ENCODE peak calls at places on chromosomes 11 and 22, in four cellular contexts. O, G, N and A are unnamed samples.

GRCh38 chr11:116960916-116961315 is 123.5 kb upstream of the APOA1 start:
- DNase-seq in O (no peak), G (peak), N (no peak), A (no peak)

GRCh38 chr11:2138075-2138435 is 1.1 kb downstream of the IGF2 start:
- DNase-seq in O (no peak), G (no peak), N (no peak), A (no peak)

GRCh38 chr11:64759131-64759721 is 548 bp downstream of the PYGM start:
- DNase-seq in O (no peak), G (no peak), N (no peak), A (no peak)

GRCh38 chr11:93573184-93573583 is 30.0 kb upstream of the SMCO4 start:
- DNase-seq in O (no peak), G (no peak), N (no peak), A (peak)

GRCh38 chr11:65586676-65587075 is 8.9 kb downstream of the KCNK7 start:
- DNase-seq in O (no peak), G (no peak), N (no peak), A (no peak)

GRCh38 chr22:48939441-48940265 is 888.0 kb downstream of the BRD1 start:
- DNase-seq in O (no peak), G (no peak), N (no peak), A (no peak)

GRCh38 chr11:113859665-113860064 is 15.7 kb downstream of the USP28 start:
- DNase-seq in O (no peak), G (no peak), N (no peak), A (no peak)

GRCh38 chr11:57288771-57289579 is 35.8 kb downstream of the TNKS1BP1 start:
- DNase-seq in O (no peak), G (peak), N (no peak), A (no peak)

GRCh38 chr11:133978816-133979215 is 22.0 kb upstream of the IGSF9B start:
- DNase-seq in O (no peak), G (peak), N (no peak), A (no peak)

GRCh38 chr11:111388431-111388830 is 9.4 kb upstream of the POU2AF1 start:
- DNase-seq in O (no peak), G (peak), N (no peak), A (no peak)

GRCh38 chr11:125446279-125446678 is 49.8 kb downstream of the FEZ1 start:
- DNase-seq in O (no peak), G (no peak), N (no peak), A (no peak)

GRCh38 chr22:21079493-21079892 is 33.7 kb downstream of the LRRC74B start:
- DNase-seq in O (no peak), G (no peak), N (no peak), A (no peak)

GRCh38 chr11:1827095-1827797 is 7.5 kb upstream of the SYT8 start:
- DNase-seq in O (no peak), G (peak), N (no peak), A (no peak)

GRCh38 chr11:93498099-93499040 is 44.8 kb downstream of the SMCO4 start:
- DNase-seq in O (no peak), G (peak), N (no peak), A (no peak)

GRCh38 chr11:17551347-17552040 is 4.4 kb downstream of the OTOG start:
- DNase-seq in O (no peak), G (no peak), N (no peak), A (no peak)

GRCh38 chr11:66419825-66420224 is 1.0 kb upstream of the NPAS4 start:
- DNase-seq in O (no peak), G (no peak), N (no peak), A (no peak)